ENCODE peak calls at places on chromosome 4, in ten cellular contexts. One of them, this sample, is unnamed.

GRCh38 chr4:104966349-104967033 is 180.2 kb upstream of the TET2 start:
- DNase-seq in MM.1S: peak
- DNase-seq in tibial artery: no peak
- DNase-seq in ovary: no peak
- DNase-seq in kidney epithelial cell: peak
- DNase-seq in testis: no peak
- DNase-seq in astrocyte of the cerebellum: no peak
- DNase-seq in adrenal gland: no peak
- DNase-seq in A549: no peak
- DNase-seq in fibroblast of mammary gland: no peak
- DNase-seq in this sample: no peak

GRCh38 chr4:184283659-184284335 is 66.1 kb upstream of the ENPP6 start:
- DNase-seq in MM.1S: peak
- DNase-seq in tibial artery: no peak
- DNase-seq in ovary: no peak
- DNase-seq in kidney epithelial cell: no peak
- DNase-seq in testis: no peak
- DNase-seq in astrocyte of the cerebellum: no peak
- DNase-seq in adrenal gland: no peak
- DNase-seq in A549: no peak
- DNase-seq in fibroblast of mammary gland: no peak
- DNase-seq in this sample: no peak

GRCh38 chr4:111776546-111776945 is 368.7 kb upstream of the FAM241A start:
- DNase-seq in MM.1S: no peak
- DNase-seq in tibial artery: no peak
- DNase-seq in ovary: no peak
- DNase-seq in kidney epithelial cell: no peak
- DNase-seq in testis: no peak
- DNase-seq in astrocyte of the cerebellum: no peak
- DNase-seq in adrenal gland: no peak
- DNase-seq in A549: no peak
- DNase-seq in fibroblast of mammary gland: peak
- DNase-seq in this sample: peak

GRCh38 chr4:31461425-31461824 is 741.3 kb downstream of the PCDH7 start:
- DNase-seq in MM.1S: no peak
- DNase-seq in tibial artery: no peak
- DNase-seq in ovary: no peak
- DNase-seq in kidney epithelial cell: no peak
- DNase-seq in testis: no peak
- DNase-seq in astrocyte of the cerebellum: no peak
- DNase-seq in adrenal gland: no peak
- DNase-seq in A549: peak
- DNase-seq in fibroblast of mammary gland: peak
- DNase-seq in this sample: no peak

GRCh38 chr4:57265831-57266582 is 155.8 kb upstream of the IGFBP7 start:
- DNase-seq in MM.1S: no peak
- DNase-seq in tibial artery: no peak
- DNase-seq in ovary: no peak
- DNase-seq in kidney epithelial cell: peak
- DNase-seq in testis: no peak
- DNase-seq in astrocyte of the cerebellum: no peak
- DNase-seq in adrenal gland: no peak
- DNase-seq in A549: no peak
- DNase-seq in fibroblast of mammary gland: no peak
- DNase-seq in this sample: no peak

GRCh38 chr4:139986621-139987510 is 167.1 kb downstream of the MAML3 start:
- DNase-seq in MM.1S: no peak
- DNase-seq in tibial artery: no peak
- DNase-seq in ovary: no peak
- DNase-seq in kidney epithelial cell: no peak
- DNase-seq in testis: no peak
- DNase-seq in astrocyte of the cerebellum: peak
- DNase-seq in adrenal gland: no peak
- DNase-seq in A549: no peak
- DNase-seq in fibroblast of mammary gland: peak
- DNase-seq in this sample: no peak

GRCh38 chr4:75126058-75126457 is 193.1 kb downstream of the PARM1 start:
- DNase-seq in MM.1S: no peak
- DNase-seq in tibial artery: no peak
- DNase-seq in ovary: no peak
- DNase-seq in kidney epithelial cell: no peak
- DNase-seq in testis: no peak
- DNase-seq in astrocyte of the cerebellum: no peak
- DNase-seq in adrenal gland: no peak
- DNase-seq in A549: no peak
- DNase-seq in fibroblast of mammary gland: no peak
- DNase-seq in this sample: no peak

GRCh38 chr4:123892997-123893745 is 496.6 kb downstream of the SPRY1 start:
- DNase-seq in MM.1S: no peak
- DNase-seq in tibial artery: no peak
- DNase-seq in ovary: no peak
- DNase-seq in kidney epithelial cell: no peak
- DNase-seq in testis: no peak
- DNase-seq in astrocyte of the cerebellum: no peak
- DNase-seq in adrenal gland: no peak
- DNase-seq in A549: no peak
- DNase-seq in fibroblast of mammary gland: peak
- DNase-seq in this sample: no peak

GRCh38 chr4:112421911-112422310 is 94.1 kb downstream of the NEUROG2 start:
- DNase-seq in MM.1S: no peak
- DNase-seq in tibial artery: no peak
- DNase-seq in ovary: no peak
- DNase-seq in kidney epithelial cell: no peak
- DNase-seq in testis: no peak
- DNase-seq in astrocyte of the cerebellum: no peak
- DNase-seq in adrenal gland: no peak
- DNase-seq in A549: no peak
- DNase-seq in fibroblast of mammary gland: no peak
- DNase-seq in this sample: no peak

GRCh38 chr4:147981305-147981704 is 249.4 kb downstream of the ARHGAP10 start:
- DNase-seq in MM.1S: peak
- DNase-seq in tibial artery: no peak
- DNase-seq in ovary: no peak
- DNase-seq in kidney epithelial cell: no peak
- DNase-seq in testis: no peak
- DNase-seq in astrocyte of the cerebellum: peak
- DNase-seq in adrenal gland: no peak
- DNase-seq in A549: no peak
- DNase-seq in fibroblast of mammary gland: peak
- DNase-seq in this sample: no peak

DNA sequence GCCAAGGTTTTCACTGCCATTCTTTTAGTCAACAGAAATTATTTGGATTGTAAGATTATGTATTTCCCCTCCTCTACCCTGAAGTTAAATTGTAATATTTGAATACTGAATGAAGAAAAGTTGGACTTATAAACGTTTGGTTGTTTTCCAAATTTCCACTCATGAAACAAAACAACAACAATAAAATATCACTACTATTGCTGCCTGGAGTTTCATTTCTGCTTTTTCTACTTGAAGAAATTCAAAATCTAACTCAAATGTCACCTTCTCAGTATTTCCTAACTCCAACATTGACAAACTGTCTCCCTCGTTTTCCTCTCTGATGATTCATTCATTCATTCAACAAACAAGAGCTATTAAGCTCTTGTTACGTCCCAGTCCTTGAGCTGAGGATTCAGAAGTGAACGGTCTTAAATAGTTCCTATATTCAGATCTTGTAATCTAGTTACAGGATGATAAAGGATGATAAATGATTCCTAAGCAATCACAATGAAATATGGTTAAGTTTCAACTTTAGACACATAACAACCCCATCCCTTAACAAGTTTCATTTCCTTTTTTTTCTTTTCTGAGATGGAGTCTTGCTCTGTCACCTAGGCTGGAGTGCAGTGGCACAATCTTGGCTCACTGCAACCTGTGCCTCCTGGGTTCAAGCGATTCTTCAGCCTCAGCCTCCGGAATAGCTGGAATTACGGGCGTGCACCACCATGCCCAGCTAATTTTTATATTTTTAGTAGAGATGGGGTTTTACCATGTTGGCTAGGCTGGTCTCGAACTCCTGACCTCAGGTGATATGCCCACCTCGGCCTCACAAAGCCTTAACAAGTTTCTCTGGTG is 1.7 kb downstream of the SLC9B2 start:
- DNase-seq in MM.1S: no peak
- DNase-seq in tibial artery: no peak
- DNase-seq in ovary: no peak
- DNase-seq in kidney epithelial cell: no peak
- DNase-seq in testis: no peak
- DNase-seq in astrocyte of the cerebellum: no peak
- DNase-seq in adrenal gland: no peak
- DNase-seq in A549: peak
- DNase-seq in fibroblast of mammary gland: peak
- DNase-seq in this sample: no peak
- H3K4me3 ChIP-seq in MM.1S: peak
- H3K4me3 ChIP-seq in tibial artery: peak
- H3K4me3 ChIP-seq in ovary: peak
- H3K4me3 ChIP-seq in kidney epithelial cell: no peak
- H3K4me3 ChIP-seq in testis: no peak
- H3K4me3 ChIP-seq in astrocyte of the cerebellum: no peak
- H3K4me3 ChIP-seq in adrenal gland: peak
- H3K4me3 ChIP-seq in A549: peak
- H3K4me3 ChIP-seq in fibroblast of mammary gland: peak
- H3K4me3 ChIP-seq in this sample: peak

GRCh38 chr4:62414563-62414962 is 1214.4 kb downstream of the ADGRL3 start:
- DNase-seq in MM.1S: no peak
- DNase-seq in tibial artery: no peak
- DNase-seq in ovary: no peak
- DNase-seq in kidney epithelial cell: no peak
- DNase-seq in testis: no peak
- DNase-seq in astrocyte of the cerebellum: no peak
- DNase-seq in adrenal gland: no peak
- DNase-seq in A549: no peak
- DNase-seq in fibroblast of mammary gland: no peak
- DNase-seq in this sample: no peak
- H3K4me3 ChIP-seq in MM.1S: no peak
- H3K4me3 ChIP-seq in tibial artery: no peak
- H3K4me3 ChIP-seq in ovary: no peak
- H3K4me3 ChIP-seq in kidney epithelial cell: no peak
- H3K4me3 ChIP-seq in testis: no peak
- H3K4me3 ChIP-seq in astrocyte of the cerebellum: no peak
- H3K4me3 ChIP-seq in adrenal gland: no peak
- H3K4me3 ChIP-seq in A549: no peak
- H3K4me3 ChIP-seq in fibroblast of mammary gland: no peak
- H3K4me3 ChIP-seq in this sample: no peak

GRCh38 chr4:89641367-89641687 is 195.6 kb downstream of the SNCA start:
- DNase-seq in MM.1S: no peak
- DNase-seq in tibial artery: no peak
- DNase-seq in ovary: no peak
- DNase-seq in kidney epithelial cell: no peak
- DNase-seq in testis: no peak
- DNase-seq in astrocyte of the cerebellum: no peak
- DNase-seq in adrenal gland: no peak
- DNase-seq in A549: no peak
- DNase-seq in fibroblast of mammary gland: no peak
- DNase-seq in this sample: no peak

GRCh38 chr4:89645512-89645911 is 191.4 kb downstream of the SNCA start:
- DNase-seq in MM.1S: no peak
- DNase-seq in tibial artery: no peak
- DNase-seq in ovary: no peak
- DNase-seq in kidney epithelial cell: no peak
- DNase-seq in testis: no peak
- DNase-seq in astrocyte of the cerebellum: no peak
- DNase-seq in adrenal gland: no peak
- DNase-seq in A549: no peak
- DNase-seq in fibroblast of mammary gland: no peak
- DNase-seq in this sample: no peak

GRCh38 chr4:89639395-89639794 is 197.6 kb downstream of the SNCA start:
- DNase-seq in MM.1S: no peak
- DNase-seq in tibial artery: no peak
- DNase-seq in ovary: no peak
- DNase-seq in kidney epithelial cell: no peak
- DNase-seq in testis: no peak
- DNase-seq in astrocyte of the cerebellum: no peak
- DNase-seq in adrenal gland: no peak
- DNase-seq in A549: no peak
- DNase-seq in fibroblast of mammary gland: no peak
- DNase-seq in this sample: no peak

DNA sequence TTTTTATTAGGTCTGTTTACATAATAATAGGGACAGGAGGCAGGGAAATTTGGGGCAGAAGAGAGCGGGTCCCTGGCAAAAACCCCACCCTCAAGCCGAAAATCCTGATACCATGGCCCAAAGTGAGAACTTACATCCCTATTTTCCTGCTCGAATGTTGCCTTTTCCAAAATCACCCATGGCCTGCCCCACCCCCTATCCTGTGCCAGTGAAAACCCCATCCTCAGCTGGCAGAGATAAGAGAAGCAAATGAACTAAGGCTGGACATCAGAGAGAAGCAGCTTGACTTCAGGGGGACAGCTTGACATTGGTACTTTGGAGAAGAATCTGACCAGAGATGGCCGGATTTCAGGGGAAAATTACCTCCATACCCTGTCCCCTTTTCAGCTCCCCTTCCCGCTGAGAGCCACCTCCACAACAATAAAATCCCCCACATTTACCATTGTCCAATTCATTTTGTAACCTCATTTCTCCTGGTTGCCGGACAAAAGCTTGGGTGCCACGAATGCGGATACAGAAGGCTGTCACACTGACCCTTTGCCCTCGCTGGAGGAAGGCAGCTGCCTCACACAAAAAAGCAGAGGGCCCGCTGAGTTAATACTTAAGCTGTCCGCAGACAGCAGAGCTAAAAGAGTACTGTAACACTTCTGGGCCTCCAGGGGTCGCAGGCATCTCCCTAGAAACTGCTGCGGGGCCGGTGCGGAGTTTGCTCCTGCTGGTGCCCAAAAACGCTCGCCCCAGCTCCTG is 196.2 kb downstream of the SNCA start:
- DNase-seq in MM.1S: peak
- DNase-seq in tibial artery: no peak
- DNase-seq in ovary: peak
- DNase-seq in kidney epithelial cell: peak
- DNase-seq in testis: peak
- DNase-seq in astrocyte of the cerebellum: peak
- DNase-seq in adrenal gland: no peak
- DNase-seq in A549: peak
- DNase-seq in fibroblast of mammary gland: peak
- DNase-seq in this sample: no peak
- H3K4me3 ChIP-seq in MM.1S: no peak
- H3K4me3 ChIP-seq in tibial artery: no peak
- H3K4me3 ChIP-seq in ovary: no peak
- H3K4me3 ChIP-seq in kidney epithelial cell: peak
- H3K4me3 ChIP-seq in testis: peak
- H3K4me3 ChIP-seq in astrocyte of the cerebellum: peak
- H3K4me3 ChIP-seq in adrenal gland: no peak
- H3K4me3 ChIP-seq in A549: peak
- H3K4me3 ChIP-seq in fibroblast of mammary gland: no peak
- H3K4me3 ChIP-seq in this sample: no peak

DNA sequence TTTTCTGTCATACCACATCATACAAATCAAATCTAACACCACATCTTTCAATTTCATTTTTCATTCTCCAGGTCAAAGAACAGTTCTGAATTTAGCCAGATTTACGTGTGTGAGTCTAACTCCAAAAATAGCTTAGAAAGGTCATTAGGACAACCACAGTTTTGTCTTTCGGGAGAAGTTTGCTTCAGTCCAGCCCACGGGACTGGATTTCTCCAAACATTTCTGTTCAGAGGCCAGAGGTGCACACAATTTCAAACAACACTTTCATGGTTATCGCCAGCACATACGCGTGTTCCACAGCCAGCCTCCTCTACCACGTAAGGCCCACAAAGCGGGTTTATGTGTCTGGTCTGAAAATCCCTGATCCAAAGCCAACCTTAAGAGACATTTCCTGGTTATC is 65.9 kb downstream of the VEGFC start:
- DNase-seq in MM.1S: peak
- DNase-seq in tibial artery: no peak
- DNase-seq in ovary: peak
- DNase-seq in kidney epithelial cell: no peak
- DNase-seq in testis: peak
- DNase-seq in astrocyte of the cerebellum: no peak
- DNase-seq in adrenal gland: no peak
- DNase-seq in A549: no peak
- DNase-seq in fibroblast of mammary gland: peak
- DNase-seq in this sample: no peak
- H3K4me3 ChIP-seq in MM.1S: no peak
- H3K4me3 ChIP-seq in tibial artery: no peak
- H3K4me3 ChIP-seq in ovary: no peak
- H3K4me3 ChIP-seq in kidney epithelial cell: no peak
- H3K4me3 ChIP-seq in testis: no peak
- H3K4me3 ChIP-seq in astrocyte of the cerebellum: no peak
- H3K4me3 ChIP-seq in adrenal gland: no peak
- H3K4me3 ChIP-seq in A549: no peak
- H3K4me3 ChIP-seq in fibroblast of mammary gland: no peak
- H3K4me3 ChIP-seq in this sample: no peak

This sample was measured in SJSA1.